ENCODE peak calls at places on chromosomes 11 and 22, in six cellular contexts. S is left lung, D is upper lobe of right lung, I is lung, J is lower lobe of right lung, X is heart right ventricle. N is an unnamed sample. For H3K36me3, the result is how much of the 10 kb centered on the place peaks cover.

GRCh38 chr11:65090628-65091027 is 5.4 kb upstream of the VPS51 start:
- ATAC-seq in S (no peak), D (no peak), I (no peak), J (no peak), X (no peak), N (no peak)

GRCh38 chr22:28034145-28034759 is 115.2 kb upstream of the PITPNB start:
- ATAC-seq in S (no peak), D (no peak), I (no peak), J (no peak), X (no peak), N (no peak)

GRCh38 chr11:75371930-75372876 is 20.7 kb upstream of the ARRB1 start:
- ATAC-seq in S (peak), D (peak), I (peak), J (peak), X (no peak), N (peak)

GRCh38 chr11:92384807-92385206 is 160.2 kb downstream of the FAT3 start:
- ATAC-seq in S (no peak), D (no peak), I (no peak), J (no peak), X (no peak), N (no peak)

GRCh38 chr22:40240671-40241070 is 62.9 kb downstream of the TNRC6B start:
- ATAC-seq in S (no peak), D (no peak), I (no peak), J (no peak), X (no peak), N (no peak)

GRCh38 chr22:44549021-44549420 is 51.0 kb upstream of the RTL6 start:
- ATAC-seq in S (no peak), D (no peak), I (no peak), J (no peak), X (no peak), N (no peak)

GRCh38 chr11:88491674-88492073 is 154.1 kb upstream of the CTSC start:
- ATAC-seq in S (no peak), D (no peak), I (no peak), J (no peak), X (no peak), N (no peak)

GRCh38 chr11:44568706-44569473 is 3.4 kb downstream of the CD82 start:
- ATAC-seq in S (peak), D (peak), I (peak), J (peak), X (peak), N (no peak)

GRCh38 chr11:59728913-59729312 is 15.3 kb upstream of the OR10V1 start:
- ATAC-seq in S (peak), D (peak), I (no peak), J (peak), X (no peak), N (no peak)

GRCh38 chr11:129639300-129639699 is 176.3 kb upstream of the TMEM45B start:
- ATAC-seq in S (peak), D (no peak), I (no peak), J (no peak), X (no peak), N (no peak)

GRCh38 chr11:124605719-124606118 is 5.5 kb upstream of the PANX3 start:
- ATAC-seq in S (peak), D (peak), I (no peak), J (peak), X (no peak), N (no peak)

GRCh38 chr22:37338539-37339246 is 56.4 kb downstream of the CYTH4 start:
- ATAC-seq in S (no peak), D (no peak), I (no peak), J (no peak), X (no peak), N (no peak)

GRCh38 chr11:112785104-112785503 is 176.1 kb upstream of the NCAM1 start:
- ATAC-seq in S (peak), D (no peak), I (no peak), J (no peak), X (peak), N (peak)

GRCh38 chr11:27253200-27253599 is 109.8 kb downstream of the CCDC34 start:
- ATAC-seq in S (no peak), D (no peak), I (no peak), J (no peak), X (no peak), N (no peak)

GRCh38 chr22:43886231-43886630 is 5.6 kb downstream of the PNPLA5 start:
- ATAC-seq in S (no peak), D (no peak), I (no peak), J (no peak), X (no peak), N (no peak)

GRCh38 chr11:31641477-31642062 is 132.0 kb downstream of the ELP4 start:
- ATAC-seq in S (peak), D (peak), I (no peak), J (no peak), X (no peak), N (no peak)
- TF ChIP-seq CTCF in S (peak), D (peak), I (no peak), J (peak), X (peak), N (no peak)

DNA sequence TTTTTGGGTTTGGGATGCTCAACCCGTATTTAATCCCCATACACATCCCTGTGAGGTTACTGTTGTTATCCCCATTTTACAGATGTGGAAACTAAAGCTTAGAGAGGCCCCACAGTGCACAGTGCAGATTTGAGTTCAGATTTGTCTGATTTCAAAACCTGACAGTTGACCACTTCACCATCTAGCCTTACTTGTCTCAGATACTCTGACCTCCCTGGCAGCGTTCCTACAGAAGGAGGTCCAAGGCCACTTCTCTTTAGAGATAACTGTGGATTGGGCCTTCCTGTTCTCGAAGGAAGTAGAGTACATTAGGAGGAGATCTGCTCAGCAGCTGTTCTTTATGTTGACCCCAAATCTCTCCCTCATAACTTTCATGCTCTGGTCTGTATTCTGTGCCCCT is 46.7 kb upstream of the CTTN start:
- ATAC-seq in S (no peak), D (peak), I (no peak), J (peak), X (no peak), N (no peak)
- H3K36me3 ChIP-seq in S (under half), D (half or more), I (under half), J (half or more), X (under half), N (under half)

GRCh38 chr11:72776117-72776843 is 17.6 kb downstream of the STARD10 start:
- ATAC-seq in S (no peak), D (no peak), I (no peak), J (no peak), X (no peak), N (no peak)
- H3K27ac ChIP-seq in S (no peak), D (no peak), I (no peak), J (no peak), X (peak), N (no peak)

GRCh38 chr11:57323503-57324153 is 1.1 kb downstream of the TNKS1BP1 start:
- ATAC-seq in S (no peak), D (no peak), I (no peak), J (no peak), X (no peak), N (no peak)
- TF ChIP-seq CTCF in S (no peak), D (peak), I (no peak), J (no peak), X (peak), N (no peak)

DNA sequence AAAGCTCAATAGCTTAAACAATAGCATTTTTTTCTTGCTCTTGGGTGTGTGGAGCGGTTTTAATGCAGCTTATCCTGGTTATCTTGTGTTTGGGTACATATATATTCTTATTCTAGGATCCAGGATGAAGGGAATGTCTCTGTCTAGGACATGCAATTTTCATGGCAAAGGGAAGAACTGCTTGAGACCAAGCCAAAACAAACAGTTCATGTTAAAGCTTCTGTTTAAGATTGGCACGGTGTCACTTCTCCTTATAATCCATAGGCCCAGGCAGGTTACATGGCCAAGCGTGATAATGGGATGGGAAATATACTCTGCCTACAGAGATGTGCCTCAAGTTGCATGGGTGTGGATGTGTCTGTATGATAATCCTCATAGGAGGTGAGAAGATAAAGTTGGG is 177.1 kb upstream of the PGR start:
- ATAC-seq in S (no peak), D (no peak), I (no peak), J (no peak), X (no peak), N (no peak)
- H3K36me3 ChIP-seq in S (under half), D (under half), I (under half), J (under half), X (under half), N (under half)

DNA sequence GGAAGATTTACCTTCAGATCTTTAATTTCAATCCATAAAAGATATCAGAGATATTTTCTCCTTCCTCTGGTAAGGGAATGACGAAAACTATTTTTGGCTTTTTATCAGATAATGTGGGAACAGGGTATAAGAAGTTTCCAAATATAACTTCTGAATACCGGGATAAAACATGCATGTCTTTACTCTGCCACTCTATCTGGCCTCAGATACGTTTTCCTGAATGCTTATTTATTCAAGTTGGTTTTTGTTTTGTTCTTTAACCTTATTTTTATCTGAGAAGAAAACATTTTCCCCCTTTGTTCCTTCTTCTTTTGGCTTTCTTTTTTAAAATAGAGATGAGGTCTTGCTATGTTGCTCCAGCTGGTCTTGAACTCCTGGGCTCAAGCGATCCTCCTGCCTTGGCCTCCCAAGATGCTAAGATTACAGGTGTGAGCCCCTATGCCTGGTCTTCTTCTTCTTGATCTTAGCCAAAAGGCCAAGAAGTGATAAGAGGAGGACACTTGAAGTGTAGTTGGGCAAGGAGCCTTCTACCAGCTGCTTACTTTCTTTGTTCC is 1.5 kb downstream of the SERPIND1 start:
- ATAC-seq in S (no peak), D (no peak), I (no peak), J (no peak), X (no peak), N (no peak)
- H3K27ac ChIP-seq in S (no peak), D (no peak), I (no peak), J (no peak), X (no peak), N (no peak)

DNA sequence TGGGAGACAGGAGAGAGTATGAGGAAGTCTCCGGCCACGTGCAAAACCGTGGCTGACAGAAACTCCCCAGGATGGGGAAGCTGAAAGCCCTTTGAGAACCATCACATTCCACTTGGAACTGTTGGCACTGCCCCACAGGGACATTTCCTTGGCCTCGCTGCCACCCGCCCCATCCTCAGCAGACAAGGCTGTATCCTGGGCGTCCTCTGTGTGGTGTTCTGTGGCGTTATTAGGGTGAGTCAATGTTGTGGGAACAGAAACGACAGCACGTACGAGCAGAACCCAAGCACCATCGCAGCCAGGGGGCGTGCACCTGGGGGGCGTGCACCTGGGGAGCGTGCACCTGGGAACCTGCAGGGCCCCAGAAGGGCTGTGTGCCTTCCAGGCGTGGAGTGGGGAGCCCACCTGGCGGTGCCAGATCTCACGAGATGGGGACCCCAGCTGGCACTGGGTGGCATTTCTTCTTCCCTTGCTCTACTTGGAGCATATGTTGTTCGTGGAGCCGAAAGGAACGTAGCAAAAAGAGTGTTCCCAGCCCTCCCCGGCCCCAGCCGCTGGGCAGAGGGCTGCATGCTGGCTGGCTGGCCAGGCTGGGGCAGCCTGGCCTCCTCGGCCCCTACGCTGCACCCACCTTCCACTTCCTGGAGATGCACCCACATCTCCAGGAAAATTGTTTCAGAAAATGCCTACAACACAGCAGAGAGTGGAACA is 35.4 kb downstream of the NFAM1 start:
- ATAC-seq in S (peak), D (peak), I (no peak), J (peak), X (peak), N (peak)
- TF ChIP-seq CTCF in S (no peak), D (no peak), I (no peak), J (no peak), X (no peak), N (no peak)

N was measured in gastroesophageal sphincter.